ENCODE peak calls at places on chromosomes 4 and X, in five cellular contexts. L is GM13976, O is stomach, Q is dermis microvascular lymphatic vessel endothelial cell, I is GM18507. P is an unnamed sample.

GRCh38 chrX:48816014-48816810 is 10.1 kb upstream of the ERAS start:
- DNase-seq in L (no peak), O (no peak), Q (no peak), I (no peak), P (no peak)

GRCh38 chrX:22389544-22390243 is 117.0 kb downstream of the CBLL2 start:
- DNase-seq in L (no peak), O (no peak), Q (peak; percentile 71), I (no peak), P (no peak)

GRCh38 chr4:99754756-99755155 is 61.9 kb upstream of the DAPP1 start:
- DNase-seq in L (no peak), O (no peak), Q (no peak), I (no peak), P (no peak)

GRCh38 chr4:132683957-132684356 is 465.1 kb upstream of the PCDH10 start:
- DNase-seq in L (no peak), O (no peak), Q (no peak), I (no peak), P (no peak)

GRCh38 chrX:45711231-45711630 is 510.6 kb upstream of the DIPK2B start:
- DNase-seq in L (no peak), O (no peak), Q (no peak), I (no peak), P (no peak)

GRCh38 chr4:125044886-125045285 is 269.9 kb upstream of the FAT4 start:
- DNase-seq in L (no peak), O (no peak), Q (no peak), I (no peak), P (no peak)

GRCh38 chr4:21830272-21830671 is 118.3 kb downstream of the KCNIP4 start:
- DNase-seq in L (no peak), O (no peak), Q (no peak), I (no peak), P (no peak)

GRCh38 chr4:95124906-95125504 is 367.2 kb downstream of the BMPR1B start:
- DNase-seq in L (no peak), O (no peak), Q (no peak), I (no peak), P (peak; percentile 41)

GRCh38 chr4:74206088-74206826 is 48.3 kb downstream of the MTHFD2L start:
- DNase-seq in L (peak; percentile 15), O (no peak), Q (no peak), I (no peak), P (no peak)

GRCh38 chr4:179976777-179977176 is 2266.4 kb upstream of the TENM3 start:
- DNase-seq in L (no peak), O (no peak), Q (no peak), I (no peak), P (no peak)

GRCh38 chr4:3873446-3874415 is 107.5 kb downstream of the ADRA2C start:
- DNase-seq in L (no peak), O (no peak), Q (no peak), I (no peak), P (peak; percentile 92)

GRCh38 chr4:112514079-112514448 is 1.9 kb downstream of the NEUROG2 start:
- DNase-seq in L (peak; percentile 56), O (no peak), Q (no peak), I (no peak), P (peak; percentile 56)